ENCODE peak calls at places on chromosomes 12 and 14, in ten cellular contexts. J is GM03348, E is epithelial cell of esophagus, W is GM18507, S is RPMI7951, A is astrocyte of the cerebellum, B is Right ventricle myocardium inferior, K is C1 segment of cervical spinal cord, L is omental fat pad, I is cerebellum. X is an unnamed sample.

GRCh38 chr12:15013634-15014169 is 40.9 kb downstream of the PDE6H start:
- DNase-seq in J (no peak), E (no peak), W (no peak), S (no peak), A (no peak), B (no peak), K (no peak), L (no peak), I (no peak), X (no peak)

GRCh38 chr12:92784795-92785562 is 82.2 kb downstream of the PLEKHG7 start:
- DNase-seq in J (peak), E (peak), W (peak), S (peak), A (peak), B (no peak), K (peak), L (no peak), I (peak), X (peak)

GRCh38 chr14:45051180-45051579 is 32.7 kb upstream of the PRPF39 start:
- DNase-seq in J (peak), E (no peak), W (no peak), S (peak), A (no peak), B (no peak), K (no peak), L (no peak), I (no peak), X (peak)

GRCh38 chr14:98462908-98463307 is 809.1 kb downstream of the BCL11B start:
- DNase-seq in J (no peak), E (no peak), W (no peak), S (no peak), A (no peak), B (no peak), K (no peak), L (no peak), I (no peak), X (no peak)

GRCh38 chr12:45268672-45269406 is 52.9 kb downstream of the ANO6 start:
- DNase-seq in J (peak), E (peak), W (no peak), S (peak), A (peak), B (peak), K (no peak), L (peak), I (peak), X (peak)

GRCh38 chr12:75665216-75665615 is 153.8 kb upstream of the KRR1 start:
- DNase-seq in J (peak), E (no peak), W (no peak), S (peak), A (no peak), B (no peak), K (no peak), L (no peak), I (no peak), X (no peak)

GRCh38 chr12:18267427-18267826 is 6.1 kb downstream of the PIK3C2G start:
- DNase-seq in J (no peak), E (peak), W (no peak), S (no peak), A (no peak), B (no peak), K (no peak), L (no peak), I (no peak), X (no peak)

GRCh38 chr12:55814257-55814656 is 3.3 kb downstream of the SARNP start:
- DNase-seq in J (no peak), E (no peak), W (no peak), S (no peak), A (no peak), B (no peak), K (no peak), L (no peak), I (no peak), X (no peak)

GRCh38 chr14:67938046-67938445 is 118.5 kb downstream of the RAD51B start:
- DNase-seq in J (no peak), E (no peak), W (no peak), S (peak), A (no peak), B (no peak), K (no peak), L (no peak), I (no peak), X (no peak)

GRCh38 chr14:53458368-53458814 is 305.3 kb upstream of the DDHD1 start:
- DNase-seq in J (peak), E (peak), W (no peak), S (peak), A (peak), B (no peak), K (no peak), L (no peak), I (no peak), X (no peak)

GRCh38 chr14:91649930-91650329 is 82.0 kb downstream of the CATSPERB start:
- DNase-seq in J (peak), E (peak), W (peak), S (peak), A (peak), B (no peak), K (no peak), L (no peak), I (no peak), X (peak)